ENCODE peak calls at places on chromosomes 5 and 9, in four cellular contexts. G is WTC11, K is K562, Y is GM12878. S is an unnamed sample.

GRCh38 chr9:122827759-122828090 is 663 bp downstream of the PDCL start:
- DNase-seq in G (no peak), K (no peak), Y (no peak), S (no peak)

GRCh38 chr5:55920784-55921183 is 69.6 kb downstream of the IL31RA start:
- DNase-seq in G (no peak), K (no peak), Y (no peak), S (no peak)

GRCh38 chr9:137807721-137808703 is 69.6 kb upstream of the CACNA1B start:
- DNase-seq in G (no peak), K (no peak), Y (no peak), S (no peak)

GRCh38 chr9:111037744-111038335 is 430 bp downstream of the LPAR1 start:
- DNase-seq in G (peak; percentile 60), K (no peak), Y (no peak), S (peak; percentile 86)

GRCh38 chr9:127213859-127214258 is 50.7 kb upstream of the GARNL3 start:
- DNase-seq in G (no peak), K (no peak), Y (no peak), S (no peak)

GRCh38 chr9:79912641-79913040 is 340.9 kb downstream of the TLE4 start:
- DNase-seq in G (no peak), K (no peak), Y (no peak), S (no peak)

GRCh38 chr9:91710148-91710547 is 239.9 kb downstream of the ROR2 start:
- DNase-seq in G (no peak), K (no peak), Y (no peak), S (no peak)

GRCh38 chr5:2038337-2039179 is 155.8 kb upstream of the IRX4 start:
- DNase-seq in G (peak; percentile 93), K (peak; percentile 97), Y (no peak), S (peak; percentile 90)

GRCh38 chr5:96626956-96627355 is 35.2 kb upstream of the CAST start:
- DNase-seq in G (no peak), K (no peak), Y (no peak), S (no peak)

GRCh38 chr5:96633820-96634219 is 28.4 kb upstream of the CAST start:
- DNase-seq in G (no peak), K (no peak), Y (no peak), S (no peak)

GRCh38 chr5:96628406-96628805 is 33.8 kb upstream of the CAST start:
- DNase-seq in G (no peak), K (no peak), Y (no peak), S (no peak)

GRCh38 chr5:96627792-96628191 is 34.4 kb upstream of the CAST start:
- DNase-seq in G (no peak), K (no peak), Y (no peak), S (no peak)

DNA sequence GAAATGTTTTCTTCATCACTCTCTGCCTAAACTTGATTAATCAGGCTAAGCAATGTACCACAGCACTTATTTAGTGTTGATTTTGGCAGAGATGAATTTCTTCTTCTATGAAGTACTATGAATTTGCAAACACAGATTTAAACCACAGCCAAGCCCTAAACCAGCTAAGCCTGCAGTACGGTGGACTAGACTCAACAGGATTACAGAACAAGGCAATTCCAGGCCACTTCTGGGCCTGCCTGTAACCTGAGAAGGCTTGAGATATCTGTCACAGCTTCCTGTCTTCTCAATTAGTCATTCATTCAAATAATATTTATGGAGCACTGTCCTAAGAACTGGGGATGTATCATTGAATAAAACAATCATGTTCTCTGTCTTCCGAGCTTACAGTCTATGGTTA is 32.4 kb upstream of the CAST start:
- DNase-seq in G (no peak), K (no peak), Y (no peak), S (no peak)
- TF ChIP-seq USF1 in G (no peak), K (no peak), Y (no peak), S (no peak)

DNA sequence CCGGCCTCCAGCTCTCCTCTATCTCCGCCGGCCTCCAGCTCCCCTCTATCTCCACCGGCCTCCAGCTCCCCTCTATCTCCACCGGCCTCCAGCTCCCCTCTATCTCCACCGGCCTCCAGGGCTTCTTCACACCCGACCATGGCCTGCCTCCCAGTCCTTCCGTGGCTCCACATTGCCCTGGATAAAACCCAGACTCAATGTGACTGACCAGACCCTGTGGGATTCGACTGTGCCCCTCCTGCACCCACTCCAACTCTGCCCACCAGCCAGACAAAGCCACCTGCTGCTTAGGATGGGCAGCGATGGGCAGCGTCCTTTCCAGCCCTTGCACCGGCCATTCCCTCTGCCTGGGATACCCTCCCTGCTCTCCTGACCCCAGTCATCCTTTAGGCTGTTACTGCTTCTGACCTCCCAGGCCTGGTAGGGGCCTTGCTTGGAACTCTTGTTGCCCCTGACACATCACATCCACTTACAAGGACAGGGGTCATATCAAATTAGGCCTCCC is 30.5 kb upstream of the RXRA start:
- DNase-seq in G (no peak), K (no peak), Y (no peak), S (no peak)
- TF ChIP-seq USF1 in G (no peak), K (no peak), Y (no peak), S (no peak)

DNA sequence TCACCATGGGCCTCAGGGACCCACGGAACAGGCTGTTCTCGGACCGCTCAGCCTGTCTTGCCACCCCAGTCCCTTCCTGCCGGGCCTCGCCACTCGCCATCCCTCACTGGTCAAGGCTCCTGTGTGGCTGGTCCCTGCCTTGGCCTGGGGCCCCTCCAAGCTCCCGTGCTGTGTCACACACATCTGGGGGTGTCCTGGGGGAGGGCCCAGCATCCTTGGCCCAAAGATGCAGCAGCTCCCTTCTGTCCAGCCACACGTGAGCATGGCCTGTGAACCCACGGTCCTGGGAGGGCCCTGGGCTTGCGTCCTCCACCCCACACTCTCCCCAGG is 425 bp upstream of the EGFL7 start:
- DNase-seq in G (no peak), K (no peak), Y (no peak), S (no peak)
- TF ChIP-seq USF1 in G (no peak), K (peak; percentile 38), Y (no peak), S (no peak)

GRCh38 chr5:80933061-80933460 is 27.1 kb upstream of the RASGRF2 start:
- DNase-seq in G (no peak), K (no peak), Y (no peak), S (no peak)
- TF ChIP-seq USF1 in G (no peak), K (no peak), Y (no peak), S (no peak)

DNA sequence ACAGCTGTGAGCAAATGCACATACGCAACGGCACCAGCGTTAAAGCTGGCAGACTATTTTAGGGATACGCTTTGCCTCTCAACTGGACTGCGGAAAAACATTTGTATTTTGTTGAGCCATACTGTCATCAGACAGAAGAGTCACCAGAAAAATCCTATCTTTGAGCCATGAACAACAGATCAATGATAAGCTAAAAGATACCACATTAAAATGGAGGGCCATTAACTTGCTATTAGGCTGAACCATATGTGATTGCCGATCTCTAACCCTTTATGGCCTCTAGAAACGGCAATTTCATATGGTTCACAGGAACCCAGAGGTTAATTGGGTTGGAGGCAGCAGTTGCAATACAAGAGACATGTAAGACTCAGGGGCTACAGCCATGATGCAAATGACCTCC is 69.9 kb downstream of the MYO10 start:
- DNase-seq in G (no peak), K (no peak), Y (no peak), S (peak; percentile 55)
- TF ChIP-seq USF1 in G (no peak), K (no peak), Y (no peak), S (no peak)

GRCh38 chr9:125979383-125979782 is 232.2 kb downstream of the PBX3 start:
- DNase-seq in G (no peak), K (no peak), Y (no peak), S (no peak)
- TF ChIP-seq USF1 in G (no peak), K (no peak), Y (no peak), S (no peak)

GRCh38 chr9:87662808-87663528 is 63.0 kb upstream of the CTSL start:
- DNase-seq in G (peak; percentile 94), K (peak; percentile 76), Y (no peak), S (peak; percentile 89)
- TF ChIP-seq USF1 in G (no peak), K (no peak), Y (no peak), S (no peak)

GRCh38 chr5:23007762-23008161 is 154.6 kb upstream of the CDH12 start:
- DNase-seq in G (no peak), K (no peak), Y (no peak), S (no peak)

GRCh38 chr5:23014251-23014650 is 161.1 kb upstream of the CDH12 start:
- DNase-seq in G (no peak), K (no peak), Y (no peak), S (no peak)

GRCh38 chr5:23014817-23015216 is 161.7 kb upstream of the CDH12 start:
- DNase-seq in G (no peak), K (no peak), Y (no peak), S (no peak)

GRCh38 chr5:23013395-23013994 is 160.4 kb upstream of the CDH12 start:
- DNase-seq in G (no peak), K (no peak), Y (no peak), S (no peak)

DNA sequence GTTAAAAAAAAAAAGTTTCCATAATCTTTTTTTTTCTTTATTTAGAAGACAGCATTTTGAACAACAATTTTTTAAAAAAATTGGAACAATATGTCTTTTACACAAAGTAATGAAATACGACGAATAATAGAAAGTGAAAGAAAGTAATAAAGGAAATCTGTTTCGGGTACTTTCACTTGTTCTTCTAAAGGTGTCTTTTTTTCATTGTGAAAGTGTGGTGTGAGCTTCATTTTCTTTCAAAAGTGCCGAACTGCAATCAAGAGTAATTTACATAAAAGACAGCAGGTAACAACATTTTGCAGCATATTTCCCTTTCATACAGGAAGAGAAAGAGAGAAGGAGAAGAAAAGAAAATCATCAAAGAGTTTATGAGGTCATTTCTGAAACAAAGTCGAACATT is 159.7 kb upstream of the CDH12 start:
- DNase-seq in G (no peak), K (no peak), Y (peak; percentile 17), S (no peak)
- TF ChIP-seq USF1 in G (no peak), K (no peak), Y (no peak), S (no peak)

DNA sequence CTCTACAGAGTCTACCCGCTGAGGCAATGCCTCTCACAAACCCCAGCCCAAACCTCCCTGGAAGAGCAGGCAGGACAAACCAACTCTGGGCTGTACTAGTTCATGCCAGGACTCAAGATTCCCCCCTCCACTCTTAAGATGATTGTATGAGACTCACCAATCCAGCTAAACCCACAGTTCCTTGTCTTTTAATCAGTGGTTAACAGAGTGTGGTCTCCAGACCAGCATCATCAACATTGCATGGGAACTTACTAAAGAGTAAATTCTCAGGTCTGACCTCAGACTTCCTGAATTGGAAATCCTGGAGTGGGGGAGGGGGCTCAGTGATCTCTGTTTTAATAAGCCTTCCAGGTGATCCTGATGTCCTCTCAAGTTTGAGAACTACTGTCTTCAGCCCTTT is 240.9 kb downstream of the GAS1 start:
- DNase-seq in G (no peak), K (no peak), Y (no peak), S (no peak)
- TF ChIP-seq USF1 in G (no peak), K (no peak), Y (no peak), S (no peak)

DNA sequence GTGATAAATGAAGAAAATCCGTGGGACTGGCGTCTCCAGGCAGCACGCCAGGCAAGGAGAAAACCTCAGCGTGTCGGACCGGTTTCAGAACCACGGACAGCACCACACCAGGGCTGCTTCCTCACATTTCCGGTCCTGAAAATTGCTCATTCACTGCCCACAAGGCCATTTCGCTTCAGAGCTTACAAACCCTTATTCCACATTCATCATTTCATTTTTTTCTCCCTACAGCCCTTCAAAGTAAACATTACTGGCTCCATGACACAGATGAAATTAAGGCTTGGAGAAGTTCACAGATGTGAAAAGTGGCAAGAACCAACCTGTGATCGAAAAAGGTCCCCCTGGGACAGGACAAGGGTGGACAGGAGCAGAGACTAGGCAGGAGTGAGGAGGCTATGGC is 1.5 kb upstream of the GPRIN1 start:
- DNase-seq in G (peak; percentile 82), K (peak; percentile 64), Y (no peak), S (no peak)
- TF ChIP-seq USF1 in G (no peak), K (no peak), Y (no peak), S (no peak)

S was measured in SK-N-SH.